ENCODE peak calls at places on chromosomes 11 and 22, in five cellular contexts. H is ovary, F is gastrocnemius medialis, W is IMR-90, C is body of pancreas. O is an unnamed sample.

GRCh38 chr11:33319965-33320813 is 63.0 kb downstream of the HIPK3 start:
- DNase-seq in C (no peak), H (no peak), W (no peak), F (no peak), O (no peak)

GRCh38 chr22:23180301-23180892 is at the start of gene BCR:
- DNase-seq in F (peak; percentile 41), H (peak; percentile 78), C (peak; percentile 77), W (peak; percentile 65), O (no peak)

GRCh38 chr11:74269161-74269809 is 42.2 kb downstream of the P4HA3 start:
- DNase-seq in C (no peak), H (no peak), F (no peak), W (peak; percentile 90), O (no peak)

GRCh38 chr11:83035070-83035854 is 36.4 kb downstream of the RAB30 start:
- DNase-seq in F (peak; percentile 73), W (no peak), H (no peak), C (no peak), O (no peak)

GRCh38 chr11:63608353-63609345 is 5.6 kb downstream of the PLAAT3 start:
- DNase-seq in F (no peak), H (no peak), W (peak; percentile 66), C (no peak), O (no peak)

GRCh38 chr11:16749092-16749491 is 10.6 kb downstream of the C11orf58 start:
- DNase-seq in C (no peak), H (no peak), F (no peak), W (no peak), O (no peak)

GRCh38 chr22:35422145-35422544 is 22.2 kb downstream of the MCM5 start:
- DNase-seq in C (no peak), H (no peak), F (no peak), W (no peak), O (no peak)

GRCh38 chr11:113392522-113392921 is 4.9 kb downstream of the ANKK1 start:
- DNase-seq in H (no peak), W (no peak), F (no peak), C (no peak), O (no peak)

GRCh38 chr11:83191986-83192385 is 1.5 kb upstream of the ANKRD42 start:
- DNase-seq in H (no peak), C (no peak), F (no peak), W (no peak), O (no peak)

GRCh38 chr11:15327786-15328231 is 213.1 kb downstream of the INSC start:
- DNase-seq in W (peak; percentile 51), F (no peak), C (peak; percentile 59), H (peak; percentile 24), O (peak; percentile 70)

GRCh38 chr11:30147293-30147692 is 83.5 kb upstream of the FSHB start:
- DNase-seq in F (no peak), C (no peak), W (no peak), H (no peak), O (no peak)

GRCh38 chr11:114827043-114827442 is 148.7 kb downstream of the NXPE2 start:
- DNase-seq in W (no peak), C (no peak), H (no peak), F (no peak), O (no peak)

GRCh38 chr11:1327064-1327460 is 17.6 kb upstream of the TOLLIP start:
- DNase-seq in W (peak; percentile 36), H (peak; percentile 53), C (no peak), F (no peak), O (no peak)

GRCh38 chr11:60767388-60767811 is 10.7 kb downstream of the MS4A15 start:
- DNase-seq in H (no peak), F (no peak), W (no peak), C (no peak), O (no peak)

GRCh38 chr11:17921620-17922473 is 91.0 kb downstream of the SERGEF start:
- DNase-seq in W (peak; percentile 36), C (no peak), F (peak; percentile 50), H (no peak), O (no peak)

GRCh38 chr11:27615833-27616232 is 84.4 kb downstream of the BDNF start:
- DNase-seq in C (no peak), W (no peak), H (no peak), F (no peak), O (no peak)

GRCh38 chr11:112885744-112886706 is 75.2 kb upstream of the NCAM1 start:
- DNase-seq in C (no peak), F (no peak), H (no peak), W (no peak), O (no peak)

GRCh38 chr11:102792604-102793003 is 5.4 kb downstream of the MMP1 start:
- DNase-seq in F (no peak), H (no peak), W (no peak), C (peak; percentile 21), O (no peak)

GRCh38 chr22:49769691-49770315 is 57.9 kb downstream of the BRD1 start:
- DNase-seq in F (no peak), C (no peak), W (no peak), H (no peak), O (no peak)

GRCh38 chr11:131544591-131544990 is 174.2 kb downstream of the NTM start:
- DNase-seq in F (no peak), W (no peak), H (no peak), C (no peak), O (no peak)

GRCh38 chr22:49292909-49293308 is 534.8 kb downstream of the BRD1 start:
- DNase-seq in H (no peak), F (no peak), W (no peak), C (no peak), O (peak; percentile 12)

GRCh38 chr22:35769974-35770373 is 52.3 kb downstream of the APOL5 start:
- DNase-seq in C (no peak), H (no peak), F (no peak), W (no peak), O (no peak)

GRCh38 chr22:46738961-46739870 is 1.2 kb upstream of the CERK start:
- DNase-seq in F (peak; percentile 79), H (no peak), C (peak; percentile 59), W (peak; percentile 72), O (no peak)

GRCh38 chr22:46791201-46791731 is 28.8 kb downstream of the TBC1D22A start:
- DNase-seq in W (peak; percentile 83), F (no peak), H (no peak), C (no peak), O (no peak)

GRCh38 chr22:24865508-24865907 is 59.5 kb downstream of the SGSM1 start:
- DNase-seq in W (no peak), H (no peak), F (no peak), C (no peak), O (no peak)

GRCh38 chr22:42720263-42721044 is at the start of gene A4GALT:
- DNase-seq in C (no peak), W (no peak), H (no peak), F (no peak), O (no peak)

GRCh38 chr22:42721045-42721434 is 370 bp upstream of the A4GALT start:
- DNase-seq in C (no peak), W (no peak), H (no peak), F (no peak), O (no peak)

GRCh38 chr22:42717197-42717967 is 3.3 kb downstream of the A4GALT start:
- DNase-seq in C (no peak), H (no peak), F (no peak), W (no peak), O (no peak)

GRCh38 chr22:42719133-42719532 is 1.5 kb downstream of the A4GALT start:
- DNase-seq in W (no peak), F (no peak), H (no peak), C (no peak), O (no peak)

DNA sequence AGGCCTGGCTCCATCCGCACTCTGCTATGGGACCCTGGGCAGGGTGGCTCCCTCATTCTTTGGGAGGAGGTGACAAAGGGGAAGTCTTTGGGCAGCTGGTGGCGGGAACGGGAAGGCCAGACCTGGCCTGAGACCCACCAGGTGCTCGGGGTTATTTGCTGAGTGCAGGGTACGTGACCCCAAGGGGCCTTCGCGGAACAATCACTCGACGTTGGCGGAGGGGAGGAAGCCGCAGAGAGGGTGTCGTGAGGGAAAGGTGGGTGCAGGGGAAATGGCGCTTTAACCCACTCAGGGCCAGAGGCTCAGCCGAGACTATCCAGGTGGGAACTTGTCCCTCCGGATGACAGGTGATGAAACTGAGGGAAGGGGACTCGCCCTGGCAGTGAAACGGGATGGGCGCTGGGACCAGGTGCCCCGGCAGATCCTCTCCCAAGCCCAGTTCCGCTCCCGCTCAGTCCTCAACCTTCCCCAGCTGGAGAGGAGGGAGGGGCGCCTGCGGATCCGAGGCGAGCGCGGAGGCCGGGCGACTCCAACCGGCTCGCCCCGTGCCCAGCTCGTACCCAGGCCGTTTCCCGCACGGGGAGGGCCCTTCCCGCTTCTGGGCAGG is 911 bp downstream of the A4GALT start:
- DNase-seq in W (no peak), H (no peak), C (no peak), F (no peak), O (no peak)
- H3K4me1 ChIP-seq in W (peaks cover 11% of the 10 kb centered on the region), H (peaks cover 5% of the 10 kb centered on the region), C (peaks cover 12% of the 10 kb centered on the region), F (peaks cover 14% of the 10 kb centered on the region), O (peaks cover 6% of the 10 kb centered on the region)

DNA sequence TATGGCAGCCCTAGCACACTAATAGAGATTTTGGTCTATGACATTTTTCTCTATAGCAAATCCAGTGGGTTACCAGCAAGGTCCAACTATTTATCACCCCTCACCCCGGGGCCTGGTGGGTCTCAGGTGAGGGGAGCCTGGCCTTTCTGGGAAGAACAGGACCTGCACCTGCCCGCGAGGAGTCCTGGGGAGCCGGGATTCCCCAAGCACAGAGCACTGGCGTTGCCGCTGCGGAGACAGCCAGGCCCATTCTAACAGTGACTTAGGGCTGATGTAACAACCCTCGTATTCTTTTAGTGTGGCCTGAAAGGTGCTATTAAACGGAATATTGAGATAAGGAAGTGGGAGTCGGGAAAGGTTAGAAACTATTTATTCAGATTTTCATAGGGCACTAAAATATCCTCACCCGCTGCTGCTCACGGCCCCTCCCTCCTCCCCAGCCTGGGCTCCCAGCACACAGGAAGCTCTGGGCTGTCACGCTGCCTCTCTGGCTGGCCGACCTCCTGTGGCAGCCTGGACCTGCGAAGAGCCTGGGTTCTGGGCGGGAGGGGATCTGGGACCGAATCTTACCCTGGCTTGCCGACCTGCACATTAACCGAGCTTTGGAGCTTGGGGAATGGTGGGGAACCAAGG is 141.2 kb downstream of the MIAT start:
- DNase-seq in H (no peak), W (no peak), F (no peak), C (no peak), O (no peak)
- TF ChIP-seq CTCF in H (no peak), W (no peak), F (no peak), C (no peak), O (no peak)

DNA sequence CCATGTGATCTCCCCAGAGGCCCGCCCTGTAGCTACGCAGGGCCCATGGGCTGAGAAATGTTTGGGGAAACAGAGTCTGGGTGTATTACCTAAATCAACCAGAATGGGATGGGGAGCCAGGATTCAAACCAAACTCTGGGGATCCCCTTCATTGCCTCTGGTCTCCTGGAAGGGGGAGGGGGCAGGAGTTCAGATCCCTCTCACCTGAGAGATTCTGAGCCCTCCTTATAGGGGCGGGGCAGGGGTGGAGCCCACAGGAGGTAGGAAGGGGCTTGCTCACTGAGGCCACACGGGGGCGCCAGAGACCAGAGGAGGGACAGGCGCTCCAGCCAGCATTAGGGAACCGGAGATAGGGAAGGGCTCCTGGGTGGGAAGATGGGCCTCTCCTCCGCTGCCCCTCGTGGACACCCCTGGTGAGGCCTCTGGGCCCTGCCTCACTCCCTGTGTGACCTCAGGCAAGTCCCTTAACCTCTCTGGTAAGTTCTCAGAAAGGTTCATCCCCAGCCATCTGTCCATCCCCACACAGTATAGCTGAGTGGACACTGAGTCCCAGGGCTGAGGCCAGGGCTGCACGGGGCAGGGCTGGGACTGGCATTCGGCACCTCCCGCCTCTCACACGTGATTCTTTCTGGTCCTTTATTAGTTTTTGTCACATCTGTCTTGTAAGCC is 2.7 kb upstream of the CDC42BPG start:
- DNase-seq in C (peak; percentile 94), W (peak; percentile 80), H (peak; percentile 96), F (peak; percentile 78), O (peak; percentile 95)
- TF ChIP-seq POLR2A in C (no peak), W (peak; percentile 61), H (no peak), F (no peak), O (no peak)

GRCh38 chr22:29623553-29624169 is 20.2 kb downstream of the NF2 start:
- DNase-seq in F (no peak), W (no peak), C (no peak), H (no peak), O (no peak)
- H3K4me1 ChIP-seq in F (peaks cover 44% of the 10 kb centered on the region), W (peaks cover 39% of the 10 kb centered on the region), C (peaks cover 55% of the 10 kb centered on the region), H (peaks cover 10% of the 10 kb centered on the region), O (peaks cover 29% of the 10 kb centered on the region)

O was measured in breast epithelium.